ENCODE peak calls at places on chromosomes 13 and 19, in seven cellular contexts. E, N, P, C, L, F and M are unnamed samples. For H3K4me1, H3K27me3 and H3K9me3, the result is how much of the 10 kb centered on the place peaks cover.

GRCh38 chr13:42333613-42334328 is 61.8 kb downstream of the AKAP11 start:
- DNase-seq in P (peak), L (no peak), N (no peak), F (no peak), E (no peak), C (no peak), M (peak)

GRCh38 chr13:38662362-38662761 is 24.5 kb upstream of the FREM2 start:
- DNase-seq in E (no peak), F (no peak), C (no peak), P (no peak), L (no peak), N (no peak), M (no peak)

GRCh38 chr19:1265611-1266115 is 3.5 kb upstream of the CIRBP start:
- DNase-seq in E (peak), F (peak), P (no peak), C (peak), N (peak), L (peak), M (no peak)

GRCh38 chr19:41997121-41997850 is 3.3 kb upstream of the ATP1A3 start:
- DNase-seq in C (no peak), P (peak), N (no peak), L (peak), E (peak), F (peak), M (peak)

GRCh38 chr13:48636550-48636949 is 17.2 kb upstream of the CYSLTR2 start:
- DNase-seq in P (no peak), N (no peak), L (no peak), E (no peak), C (no peak), F (no peak), M (no peak)

GRCh38 chr13:31012285-31013024 is 80.0 kb downstream of the TEX26 start:
- DNase-seq in E (no peak), L (no peak), C (no peak), F (no peak), P (peak), N (no peak), M (peak)

GRCh38 chr19:11261902-11262839 is at the start of gene DOCK6:
- DNase-seq in P (peak), F (peak), C (no peak), E (peak), L (peak), N (peak), M (no peak)

GRCh38 chr19:409006-409514 is at the start of gene C2CD4C:
- DNase-seq in E (peak), F (no peak), P (peak), N (no peak), C (peak), L (no peak), M (peak)

GRCh38 chr13:77751513-77752456 is 54.3 kb downstream of the SLAIN1 start:
- DNase-seq in F (no peak), P (peak), C (no peak), N (peak), E (no peak), L (no peak), M (peak)

GRCh38 chr19:29962777-29963176 is 20.7 kb downstream of the URI1 start:
- DNase-seq in E (no peak), C (no peak), N (no peak), P (no peak), F (no peak), L (no peak), M (no peak)
- H3K4me1 ChIP-seq in E (under half), C (under half), N (under half), P (under half), F (under half), L (under half), M (under half)

DNA sequence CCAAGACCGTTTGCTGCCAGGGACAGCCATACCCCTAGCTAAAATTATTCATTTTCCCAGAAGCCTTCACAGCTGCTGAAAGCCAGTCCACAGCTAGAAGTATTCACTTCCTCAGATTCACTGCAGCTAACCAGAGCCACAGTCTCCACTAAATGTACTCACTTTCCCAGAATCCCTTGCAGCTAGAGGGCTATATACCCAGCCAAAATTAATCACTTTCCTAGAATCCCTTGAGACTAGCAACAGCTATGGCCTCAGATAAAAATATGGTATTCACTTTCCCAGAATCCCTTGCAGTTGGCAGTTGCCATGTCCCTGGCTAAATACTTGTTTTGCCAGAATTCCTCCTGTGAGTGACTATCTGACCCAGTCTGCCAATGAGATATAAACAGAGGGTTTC is 13.8 kb upstream of the MEIS3 start:
- DNase-seq in N (no peak), C (no peak), F (no peak), L (no peak), P (no peak), E (no peak), M (no peak)
- H3K27me3 ChIP-seq in N (under half), C (under half), F (under half), L (under half), P (under half), E (under half), M (under half)

GRCh38 chr19:20066861-20067260 is 10.9 kb upstream of the ZNF90 start:
- DNase-seq in E (no peak), F (no peak), P (peak), C (no peak), N (no peak), L (no peak), M (no peak)
- H3K9me3 ChIP-seq in E (under half), F (under half), P (under half), C (under half), N (under half), L (under half), M (under half)

GRCh38 chr19:17332360-17332676 is 2.3 kb downstream of the ANO8 start:
- DNase-seq in E (no peak), N (no peak), F (no peak), P (no peak), C (no peak), L (no peak), M (no peak)
- H3K4me1 ChIP-seq in E (under half), N (under half), F (under half), P (under half), C (under half), L (under half), M (under half)

GRCh38 chr13:33316890-33317289 is 31.3 kb upstream of the STARD13 start:
- DNase-seq in F (no peak), L (no peak), P (no peak), E (no peak), C (no peak), N (no peak), M (no peak)

GRCh38 chr13:33318037-33318436 is 32.5 kb upstream of the STARD13 start:
- DNase-seq in P (no peak), C (no peak), N (no peak), L (no peak), E (no peak), F (no peak), M (no peak)

GRCh38 chr13:33319859-33320258 is 34.3 kb upstream of the STARD13 start:
- DNase-seq in N (no peak), L (no peak), P (no peak), E (no peak), F (no peak), C (no peak), M (no peak)

GRCh38 chr13:33321686-33322473 is 36.3 kb upstream of the STARD13 start:
- DNase-seq in E (no peak), P (no peak), F (no peak), L (no peak), N (no peak), C (no peak), M (no peak)

DNA sequence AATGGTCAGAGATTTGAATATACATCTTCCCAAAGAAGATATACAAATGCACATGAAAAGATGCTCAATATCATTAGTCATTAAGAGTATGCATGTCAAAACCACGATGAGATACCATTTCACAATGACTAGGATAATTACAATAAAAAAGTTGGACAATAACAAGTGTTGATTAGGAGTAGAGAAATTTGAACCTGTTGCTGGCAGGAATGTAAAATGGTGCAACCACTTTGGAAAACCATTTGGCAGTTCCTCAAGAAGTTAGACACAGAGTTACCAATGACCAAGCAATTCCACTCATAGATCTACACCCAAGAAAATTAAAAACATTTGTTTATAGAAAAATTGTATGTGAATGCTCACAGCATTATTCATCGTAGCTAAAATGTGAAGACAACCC is 33.2 kb upstream of the STARD13 start:
- DNase-seq in C (no peak), N (no peak), P (no peak), F (no peak), E (no peak), L (no peak), M (no peak)
- H3K27me3 ChIP-seq in C (under half), N (under half), P (under half), F (under half), E (under half), L (under half), M (under half)

GRCh38 chr19:47419789-47420188 is 462 bp upstream of the MEIS3 start:
- DNase-seq in C (no peak), P (peak), F (no peak), E (no peak), L (no peak), N (no peak), M (no peak)
- H3K9me3 ChIP-seq in C (under half), P (under half), F (under half), E (under half), L (under half), N (under half), M (under half)